ENCODE peak calls at places on chromosomes 2 and 18, in four cellular contexts. M is breast epithelium, Y is progenitor cell of endocrine pancreas, O is HCT116. X is an unnamed sample.
A peak's percentile ranks its signal among the peaks of the same experiment; 100 is the strongest.

GRCh38 chr18:32956591-32957310 is 183.9 kb upstream of the KLHL14 start:
- DNase-seq in M (no peak), Y (no peak), O (no peak), X (no peak)

GRCh38 chr2:159497256-159497655 is 119.1 kb downstream of the BAZ2B start:
- DNase-seq in M (no peak), Y (no peak), O (peak; percentile 82), X (no peak)

GRCh38 chr2:164678750-164679149 is 57.5 kb upstream of the GRB14 start:
- DNase-seq in M (no peak), Y (no peak), O (no peak), X (no peak)

GRCh38 chr2:238635637-238636036 is 208.9 kb downstream of the ASB1 start:
- DNase-seq in M (no peak), Y (no peak), O (no peak), X (no peak)

GRCh38 chr2:207254526-207255464 is 89.0 kb upstream of the KLF7 start:
- DNase-seq in M (no peak), Y (no peak), O (no peak), X (no peak)

GRCh38 chr2:69961496-69961895 is at the start of gene ASPRV1:
- DNase-seq in M (no peak), Y (no peak), O (no peak), X (no peak)

GRCh38 chr2:185802926-185803325 is 64.3 kb downstream of the FSIP2 start:
- DNase-seq in M (no peak), Y (no peak), O (no peak), X (no peak)

GRCh38 chr2:220782609-220783113 is 789.4 kb downstream of the EPHA4 start:
- DNase-seq in M (no peak), Y (no peak), O (no peak), X (no peak)

GRCh38 chr18:65526099-65526498 is 224.7 kb upstream of the CDH7 start:
- DNase-seq in M (no peak), Y (no peak), O (no peak), X (no peak)

GRCh38 chr18:5144629-5145028 is 52.4 kb downstream of the AKAIN1 start:
- DNase-seq in M (no peak), Y (no peak), O (no peak), X (no peak)

GRCh38 chr2:206584323-206585116 is 57.8 kb upstream of the FAM237A start:
- DNase-seq in M (no peak), Y (no peak), O (no peak), X (no peak)

GRCh38 chr2:158734442-158734841 is 60.7 kb upstream of the DAPL1 start:
- DNase-seq in M (no peak), Y (no peak), O (no peak), X (no peak)

GRCh38 chr18:52312321-52312720 is 27.7 kb upstream of the DCC start:
- DNase-seq in M (no peak), Y (no peak), O (no peak), X (no peak)

GRCh38 chr2:68059769-68060525 is 2.9 kb downstream of the C1D start:
- DNase-seq in M (no peak), Y (no peak), O (no peak), X (no peak)

GRCh38 chr2:137151731-137152130 is 386.4 kb downstream of the THSD7B start:
- DNase-seq in M (no peak), Y (no peak), O (no peak), X (no peak)

GRCh38 chr2:5673148-5673860 is 18.9 kb upstream of the SOX11 start:
- DNase-seq in M (no peak), Y (peak; percentile 39), O (no peak), X (no peak)

GRCh38 chr18:74331404-74331803 is 15.8 kb downstream of the C18orf63 start:
- DNase-seq in M (no peak), Y (no peak), O (peak; percentile 18), X (no peak)

GRCh38 chr2:43218221-43218549 is 8.2 kb downstream of the ZFP36L2 start:
- DNase-seq in M (no peak), Y (no peak), O (no peak), X (no peak)

GRCh38 chr18:9814431-9814830 is 71.3 kb upstream of the TXNDC2 start:
- DNase-seq in M (no peak), Y (no peak), O (no peak), X (no peak)

GRCh38 chr2:137838255-137839092 is 125.8 kb upstream of the HNMT start:
- DNase-seq in M (no peak), Y (no peak), O (peak; percentile 29), X (no peak)

GRCh38 chr2:152497481-152498052 is 162.6 kb downstream of the FMNL2 start:
- DNase-seq in M (no peak), Y (no peak), O (peak; percentile 75), X (no peak)

GRCh38 chr2:241507430-241508239 is 749 bp downstream of the STK25 start:
- DNase-seq in M (no peak), Y (peak; percentile 66), O (no peak), X (peak; percentile 39)

GRCh38 chr2:147662221-147662620 is 182.6 kb upstream of the ACVR2A start:
- DNase-seq in M (no peak), Y (no peak), O (no peak), X (no peak)

GRCh38 chr18:42053188-42053781 is 98.3 kb downstream of the PIK3C3 start:
- DNase-seq in M (no peak), Y (peak; percentile 19), O (peak; percentile 15), X (no peak)

GRCh38 chr18:9092665-9093064 is 9.8 kb upstream of the NDUFV2 start:
- DNase-seq in M (no peak), Y (no peak), O (no peak), X (no peak)

GRCh38 chr2:215782965-215783364 is 230.4 kb downstream of the MREG start:
- DNase-seq in M (no peak), Y (no peak), O (no peak), X (no peak)

GRCh38 chr2:200199576-200200263 is 106.8 kb upstream of the SPATS2L start:
- DNase-seq in M (no peak), Y (no peak), O (no peak), X (no peak)

GRCh38 chr2:167986223-167986622 is 261.2 kb downstream of the STK39 start:
- DNase-seq in M (no peak), Y (no peak), O (no peak), X (no peak)

GRCh38 chr2:179239194-179239593 is 25.4 kb downstream of the SESTD1 start:
- DNase-seq in M (no peak), Y (no peak), O (peak; percentile 69), X (no peak)

GRCh38 chr2:140308706-140309105 is 1528.5 kb upstream of the NXPH2 start:
- DNase-seq in M (no peak), Y (no peak), O (no peak), X (no peak)

GRCh38 chr2:42100696-42101585 is 53.1 kb downstream of the PKDCC start:
- DNase-seq in M (peak; percentile 60), Y (no peak), O (no peak), X (peak; percentile 61)

GRCh38 chr18:46155652-46156051 is 51.5 kb downstream of the HAUS1 start:
- DNase-seq in M (no peak), Y (no peak), O (no peak), X (no peak)

GRCh38 chr2:44715671-44716077 is 225.8 kb upstream of the SIX3 start:
- DNase-seq in M (no peak), Y (no peak), O (peak; percentile 19), X (no peak)
- TF ChIP-seq CTCF in M (no peak), Y (peak; percentile 41), O (peak; percentile 53), X (no peak)

GRCh38 chr18:2894841-2895370 is 48.1 kb downstream of the EMILIN2 start:
- DNase-seq in M (no peak), Y (no peak), O (no peak), X (no peak)

GRCh38 chr18:2898131-2898640 is 51.4 kb downstream of the EMILIN2 start:
- DNase-seq in M (no peak), Y (no peak), O (no peak), X (no peak)

GRCh38 chr18:2897015-2897414 is 50.2 kb downstream of the EMILIN2 start:
- DNase-seq in M (no peak), Y (no peak), O (no peak), X (no peak)

GRCh38 chr18:2895391-2895790 is 48.6 kb downstream of the EMILIN2 start:
- DNase-seq in M (no peak), Y (no peak), O (no peak), X (no peak)

DNA sequence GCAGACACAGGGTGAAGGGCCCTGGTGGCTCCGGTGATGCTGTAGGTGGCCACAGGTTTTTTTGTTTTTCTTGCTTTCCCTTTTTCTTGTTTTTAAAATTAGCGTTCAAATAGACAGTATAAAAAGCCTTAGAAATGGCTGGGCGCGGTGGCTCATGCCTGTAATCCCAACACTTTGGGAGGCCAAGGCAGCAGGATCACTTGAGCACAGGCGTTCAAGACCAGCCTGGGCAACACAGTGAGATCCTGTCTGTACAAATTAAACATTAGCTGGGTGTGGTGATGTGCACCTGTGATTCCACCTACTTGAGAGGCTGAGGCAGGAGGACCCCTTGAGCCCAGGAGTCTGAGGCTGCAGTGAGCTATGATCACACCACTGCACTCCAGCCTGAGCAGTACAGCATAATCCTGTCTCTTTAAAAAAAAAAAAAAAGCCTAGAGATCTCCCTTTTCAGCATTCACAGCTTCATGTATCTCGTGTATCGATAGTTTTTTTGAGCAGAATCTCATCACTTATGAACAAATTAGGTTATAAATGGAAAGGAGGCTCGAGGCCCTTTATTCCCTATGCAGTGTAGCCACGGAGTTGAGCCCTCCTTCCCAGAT is 50.7 kb downstream of the EMILIN2 start:
- DNase-seq in M (no peak), Y (no peak), O (no peak), X (no peak)
- TF ChIP-seq CTCF in M (no peak), Y (no peak), O (no peak), X (no peak)

GRCh38 chr2:75484840-75485239 is 75.9 kb downstream of the EVA1A start:
- DNase-seq in M (no peak), Y (no peak), O (no peak), X (no peak)

GRCh38 chr2:75476778-75477177 is 84.0 kb downstream of the EVA1A start:
- DNase-seq in M (no peak), Y (no peak), O (no peak), X (no peak)

GRCh38 chr2:75482398-75482797 is 78.3 kb downstream of the EVA1A start:
- DNase-seq in M (no peak), Y (no peak), O (no peak), X (no peak)

GRCh38 chr2:75483878-75484277 is 76.9 kb downstream of the EVA1A start:
- DNase-seq in M (no peak), Y (no peak), O (no peak), X (no peak)

GRCh38 chr2:75481041-75481836 is 79.5 kb downstream of the EVA1A start:
- DNase-seq in M (no peak), Y (no peak), O (peak; percentile 10), X (no peak)
- TF ChIP-seq CTCF in M (no peak), Y (peak; percentile 41), O (no peak), X (no peak)

DNA sequence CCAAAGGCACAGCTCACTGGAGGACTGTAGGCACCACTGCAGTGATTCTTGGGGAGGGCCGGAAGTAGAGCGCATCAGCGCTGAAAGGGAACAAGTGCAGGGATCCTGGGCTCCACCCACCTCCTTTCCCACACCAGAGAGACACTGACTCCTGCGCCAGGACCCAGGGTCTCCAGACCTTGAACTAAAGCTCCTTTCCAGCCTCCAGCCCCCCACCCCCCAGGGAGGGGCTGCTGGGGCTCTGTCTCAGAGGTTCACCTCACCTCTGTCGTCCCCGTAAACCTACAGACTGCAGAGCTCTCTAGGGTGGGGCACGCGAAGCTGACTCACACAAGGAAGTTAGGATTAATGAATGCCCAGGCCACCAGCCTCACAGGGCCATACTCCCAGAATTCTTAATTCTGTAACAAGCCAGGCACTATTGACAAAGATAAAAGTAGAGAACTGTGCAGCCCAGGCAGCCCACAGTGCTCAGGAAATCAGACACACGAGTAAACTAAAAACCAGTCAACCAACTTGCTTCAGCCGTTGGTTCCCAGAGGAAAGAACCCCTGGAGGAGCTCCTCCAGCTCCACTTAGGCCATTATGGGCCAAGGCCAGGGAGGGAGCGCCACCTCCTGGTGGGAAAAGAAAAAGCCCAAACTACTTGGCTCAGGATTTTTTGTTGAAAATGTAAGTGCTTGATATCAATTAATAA is 45.1 kb upstream of the ACAA2 start:
- DNase-seq in M (peak; percentile 70), Y (peak; percentile 66), O (peak; percentile 68), X (no peak)
- TF ChIP-seq CTCF in M (peak; percentile 87), Y (peak; percentile 92), O (no peak), X (no peak)

X was measured in activated B cell treated with CpG ODN at 0.5 μM for 24 hours.